ENCODE peak calls at places on chromosomes 5 and 9, in four cellular contexts. E is ELF-1, A is islet precursor cell, R is AG09309. J is an unnamed sample.

GRCh38 chr5:92378961-92379611 is 996.0 kb upstream of the ARRDC3 start:
- DNase-seq in E (peak), A (peak), R (no peak), J (no peak)

GRCh38 chr5:72149742-72150141 is 42.5 kb downstream of the MAP1B start:
- DNase-seq in E (no peak), A (no peak), R (no peak), J (no peak)

GRCh38 chr5:64003966-64004365 is 41.7 kb upstream of the HTR1A start:
- DNase-seq in E (no peak), A (no peak), R (no peak), J (no peak)

GRCh38 chr5:172299916-172300439 is 16.4 kb upstream of the UBTD2 start:
- DNase-seq in E (peak), A (peak), R (no peak), J (no peak)

GRCh38 chr9:6367128-6367741 is 39.1 kb downstream of the TPD52L3 start:
- DNase-seq in E (no peak), A (no peak), R (no peak), J (no peak)

GRCh38 chr9:109181284-109181683 is 14.2 kb upstream of the FRRS1L start:
- DNase-seq in E (no peak), A (no peak), R (no peak), J (no peak)

GRCh38 chr5:135255461-135256178 is 143.4 kb downstream of the MACROH2A1 start:
- DNase-seq in E (no peak), A (peak), R (no peak), J (no peak)

GRCh38 chr9:4137755-4138154 is 162.1 kb downstream of the GLIS3 start:
- DNase-seq in E (no peak), A (no peak), R (peak), J (peak)

GRCh38 chr9:132729235-132729890 is 59.1 kb downstream of the GTF3C4 start:
- DNase-seq in E (no peak), A (no peak), R (no peak), J (no peak)

GRCh38 chr5:82862247-82862646 is 214.9 kb downstream of the TMEM167A start:
- DNase-seq in E (no peak), A (no peak), R (no peak), J (no peak)

GRCh38 chr5:165333623-165334022 is 1828.2 kb downstream of the MAT2B start:
- DNase-seq in E (no peak), A (no peak), R (no peak), J (no peak)

GRCh38 chr9:6628714-6629113 is 16.8 kb downstream of the GLDC start:
- DNase-seq in E (no peak), A (no peak), R (no peak), J (no peak)

GRCh38 chr9:128159073-128159783 is 837 bp upstream of the BBLN start:
- DNase-seq in E (no peak), A (peak), R (no peak), J (no peak)

GRCh38 chr9:81737871-81738507 is 48.6 kb upstream of the TLE1 start:
- DNase-seq in E (no peak), A (no peak), R (peak), J (peak)

GRCh38 chr5:178483620-178484019 is 106.6 kb downstream of the COL23A1 start:
- DNase-seq in E (no peak), A (no peak), R (no peak), J (no peak)

GRCh38 chr9:108269421-108269820 is 586.4 kb downstream of the ACTL7B start:
- DNase-seq in E (no peak), A (no peak), R (no peak), J (no peak)

GRCh38 chr9:117400131-117400530 is 14.7 kb downstream of the ASTN2 start:
- DNase-seq in E (peak), A (peak), R (no peak), J (no peak)

GRCh38 chr9:135612981-135613910 is 26.1 kb downstream of the GLT6D1 start:
- DNase-seq in E (no peak), A (no peak), R (no peak), J (no peak)

GRCh38 chr5:39863926-39864572 is 439.3 kb upstream of the DAB2 start:
- DNase-seq in E (no peak), A (no peak), R (no peak), J (no peak)

GRCh38 chr9:78595200-78595945 is 298.4 kb downstream of the PSAT1 start:
- DNase-seq in E (no peak), A (no peak), R (no peak), J (no peak)

GRCh38 chr9:109482391-109482916 is 15.7 kb downstream of the PTPN3 start:
- DNase-seq in E (no peak), A (no peak), R (no peak), J (no peak)

GRCh38 chr9:111037744-111038335 is 430 bp downstream of the LPAR1 start:
- DNase-seq in E (peak), A (peak), R (no peak), J (no peak)

GRCh38 chr5:32233696-32234447 is 59.8 kb upstream of the GOLPH3 start:
- DNase-seq in E (no peak), A (no peak), R (no peak), J (peak)

GRCh38 chr9:98121096-98121495 is 2.1 kb upstream of the TRIM14 start:
- DNase-seq in E (no peak), A (no peak), R (no peak), J (no peak)

GRCh38 chr5:58925627-58926545 is 343.0 kb downstream of the RAB3C start:
- DNase-seq in E (no peak), A (no peak), R (no peak), J (no peak)

GRCh38 chr9:5510360-5510931 is at the start of gene PDCD1LG2:
- DNase-seq in E (no peak), A (no peak), R (peak), J (no peak)

GRCh38 chr5:133114166-133114932 is 62.5 kb downstream of the HSPA4 start:
- DNase-seq in E (no peak), A (no peak), R (no peak), J (no peak)

GRCh38 chr9:135047026-135047350 is 40.5 kb upstream of the OLFM1 start:
- DNase-seq in E (no peak), A (no peak), R (no peak), J (no peak)

GRCh38 chr9:4349841-4350418 is 50.1 kb upstream of the GLIS3 start:
- DNase-seq in E (peak), A (no peak), R (no peak), J (no peak)

GRCh38 chr5:172779968-172780350 is 9.0 kb upstream of the DUSP1 start:
- DNase-seq in E (no peak), A (no peak), R (no peak), J (no peak)

GRCh38 chr9:69412741-69413150 is 87.7 kb downstream of the ENTREP1 start:
- DNase-seq in E (peak), A (peak), R (peak), J (peak)